ENCODE peak calls at places on chromosomes 11 and 22, in six cellular contexts. S, A, H, E, J and G are unnamed samples.

GRCh38 chr11:113048820-113049555 is 87.8 kb downstream of the NCAM1 start:
- DNase-seq in S (no peak), A (no peak), J (no peak), H (no peak), E (peak; percentile 51), G (no peak)

GRCh38 chr11:33797879-33798278 is 23.6 kb upstream of the FBXO3 start:
- DNase-seq in H (no peak), A (no peak), J (no peak), E (no peak), S (no peak), G (no peak)

GRCh38 chr11:95088946-95089619 is 563 bp upstream of the ENDOD1 start:
- DNase-seq in A (peak; percentile 44), S (no peak), H (no peak), J (no peak), E (no peak), G (no peak)

GRCh38 chr11:117597083-117597482 is 199.9 kb downstream of the DSCAML1 start:
- DNase-seq in S (no peak), E (peak; percentile 47), A (peak; percentile 34), J (peak; percentile 75), H (no peak), G (no peak)

GRCh38 chr11:79108851-79109250 is 332.0 kb downstream of the TENM4 start:
- DNase-seq in E (no peak), S (no peak), J (no peak), H (no peak), A (no peak), G (no peak)

GRCh38 chr22:43697894-43698293 is 114.2 kb downstream of the EFCAB6 start:
- DNase-seq in J (no peak), H (no peak), S (no peak), A (no peak), E (no peak), G (no peak)

GRCh38 chr11:10780040-10780439 is 28.7 kb downstream of the EIF4G2 start:
- DNase-seq in E (no peak), J (no peak), H (no peak), S (no peak), A (no peak), G (no peak)

GRCh38 chr11:66071326-66071870 is 1.3 kb downstream of the PACS1 start:
- DNase-seq in A (no peak), S (no peak), J (no peak), E (peak; percentile 12), H (no peak), G (no peak)

GRCh38 chr11:130478881-130479280 is 30.4 kb downstream of the ADAMTS15 start:
- DNase-seq in J (no peak), S (no peak), H (no peak), E (peak; percentile 32), A (peak; percentile 62), G (no peak)

GRCh38 chr11:8016396-8016949 is 29.3 kb downstream of the EIF3F start:
- DNase-seq in E (no peak), S (no peak), J (peak; percentile 6), A (no peak), H (no peak), G (peak; percentile 37)

GRCh38 chr11:72983560-72983959 is 158.6 kb downstream of the FCHSD2 start:
- DNase-seq in A (no peak), H (no peak), E (no peak), S (no peak), J (no peak), G (no peak)

GRCh38 chr11:68460741-68461283 is at the start of gene PPP6R3:
- DNase-seq in H (no peak), A (no peak), S (no peak), E (no peak), J (no peak), G (no peak)

GRCh38 chr22:24460418-24461089 is 33.2 kb downstream of the ADORA2A start:
- DNase-seq in S (no peak), H (no peak), J (no peak), A (peak; percentile 67), E (no peak), G (no peak)

GRCh38 chr11:77375114-77375513 is 73.6 kb upstream of the GDPD4 start:
- DNase-seq in E (peak; percentile 23), A (peak; percentile 35), S (no peak), J (no peak), H (no peak), G (no peak)

GRCh38 chr11:34145073-34145472 is 39.6 kb downstream of the NAT10 start:
- DNase-seq in S (no peak), A (no peak), E (no peak), J (no peak), H (no peak), G (no peak)

GRCh38 chr22:22110548-22111266 is 128.1 kb upstream of the TOP3B start:
- DNase-seq in H (no peak), E (peak; percentile 70), S (no peak), A (peak; percentile 66), J (no peak), G (no peak)

GRCh38 chr11:114075891-114076441 is 16.5 kb downstream of the ZBTB16 start:
- DNase-seq in H (no peak), J (no peak), S (peak; percentile 65), E (peak; percentile 79), A (peak; percentile 44), G (no peak)

GRCh38 chr11:129273322-129273721 is 81.2 kb upstream of the ARHGAP32 start:
- DNase-seq in E (no peak), H (no peak), J (no peak), A (no peak), S (no peak), G (no peak)

GRCh38 chr11:36278531-36279245 is 10.5 kb downstream of the COMMD9 start:
- DNase-seq in H (no peak), E (no peak), A (peak; percentile 18), S (no peak), J (no peak), G (no peak)
- TF ChIP-seq CTCF in H (no peak), E (no peak), A (peak; percentile 34), S (no peak), J (no peak), G (peak; percentile 60)

GRCh38 chr11:110059706-110060430 is 33.3 kb upstream of the ZC3H12C start:
- DNase-seq in J (no peak), H (no peak), A (no peak), E (peak; percentile 40), S (no peak), G (no peak)
- TF ChIP-seq CTCF in J (no peak), H (no peak), A (no peak), E (no peak), S (no peak), G (no peak)

GRCh38 chr11:2826679-2827056 is 58.9 kb downstream of the CDKN1C start:
- DNase-seq in S (peak; percentile 19), J (no peak), E (no peak), H (no peak), A (no peak), G (no peak)

GRCh38 chr11:2828585-2829330 is 56.8 kb downstream of the CDKN1C start:
- DNase-seq in A (no peak), S (peak; percentile 3), E (no peak), H (no peak), J (no peak), G (no peak)

GRCh38 chr11:2825886-2826678 is 59.5 kb downstream of the CDKN1C start:
- DNase-seq in S (peak; percentile 76), E (peak; percentile 97), H (peak; percentile 90), J (peak; percentile 81), A (peak; percentile 95), G (no peak)

GRCh38 chr11:2827792-2828191 is 57.8 kb downstream of the CDKN1C start:
- DNase-seq in J (peak; percentile 42), S (peak; percentile 12), A (no peak), H (no peak), E (no peak), G (no peak)

DNA sequence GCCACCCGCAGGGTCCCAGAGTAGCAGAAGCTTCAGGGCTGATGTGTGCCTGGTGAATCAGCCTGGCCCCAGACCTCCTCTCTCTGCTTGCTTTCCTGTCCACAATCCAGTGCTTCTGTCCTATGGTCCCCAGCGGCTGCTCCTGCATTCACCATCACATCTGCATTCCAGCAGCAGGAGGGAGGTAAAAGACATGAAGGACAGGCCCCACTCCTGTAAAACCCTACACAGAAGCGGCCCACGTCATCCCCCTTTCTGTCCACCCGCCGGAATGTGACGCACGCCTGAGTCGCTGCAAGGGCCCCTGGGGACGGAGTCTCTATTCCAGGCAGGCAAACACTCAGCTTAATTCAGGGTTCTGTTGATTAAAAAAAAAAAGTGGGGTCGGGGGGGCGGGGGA is 58.3 kb downstream of the CDKN1C start:
- DNase-seq in E (no peak), S (peak; percentile 19), H (no peak), A (peak; percentile 31), J (no peak), G (no peak)
- TF ChIP-seq CTCF in E (no peak), S (no peak), H (no peak), A (no peak), J (no peak), G (no peak)

GRCh38 chr11:40134820-40135219 is 1324.6 kb downstream of the LRRC4C start:
- DNase-seq in H (no peak), J (no peak), S (no peak), E (no peak), A (no peak), G (no peak)

GRCh38 chr11:40129276-40129675 is 1330.2 kb downstream of the LRRC4C start:
- DNase-seq in A (no peak), J (no peak), S (no peak), H (no peak), E (peak; percentile 3), G (no peak)

GRCh38 chr11:40132881-40133280 is 1326.6 kb downstream of the LRRC4C start:
- DNase-seq in E (no peak), J (no peak), H (no peak), A (no peak), S (no peak), G (no peak)

GRCh38 chr11:40133526-40133925 is 1325.9 kb downstream of the LRRC4C start:
- DNase-seq in E (no peak), J (no peak), H (no peak), A (no peak), S (no peak), G (no peak)

GRCh38 chr11:40130427-40130826 is 1329.0 kb downstream of the LRRC4C start:
- DNase-seq in A (no peak), J (no peak), E (no peak), S (no peak), H (no peak), G (no peak)
- TF ChIP-seq CTCF in A (no peak), J (no peak), E (no peak), S (no peak), H (no peak), G (peak; percentile 63)

DNA sequence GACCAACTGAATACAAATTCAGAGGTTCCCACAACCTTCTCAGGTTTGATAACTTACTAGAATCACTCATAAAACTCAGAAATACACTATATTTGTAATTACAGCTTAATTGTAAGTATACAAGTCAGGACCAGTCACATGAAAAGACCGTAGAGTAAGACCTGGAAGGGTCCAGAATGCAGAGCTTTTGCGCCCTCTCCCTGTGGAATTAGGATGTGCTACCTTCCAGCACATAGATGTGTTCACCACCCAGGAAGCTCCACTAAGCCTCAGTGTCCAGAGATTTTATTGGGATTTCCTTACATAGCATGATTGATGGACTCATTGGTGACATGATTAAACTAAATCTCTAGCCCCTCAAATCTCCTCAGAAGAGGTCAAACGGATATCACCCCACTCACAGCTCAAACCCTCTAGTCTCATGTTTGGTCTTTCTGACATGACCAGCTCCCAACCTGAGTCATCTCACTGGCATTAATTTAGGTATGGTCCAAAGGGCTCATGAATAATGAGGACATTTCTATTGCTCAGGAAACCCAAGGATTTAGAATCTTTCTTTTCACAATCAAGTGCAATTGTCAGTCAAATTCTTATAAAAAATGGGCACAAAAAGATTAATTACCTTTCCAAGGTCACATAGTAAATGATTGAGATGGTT is 77.2 kb upstream of the UBASH3B start:
- DNase-seq in S (no peak), E (no peak), A (peak; percentile 13), H (no peak), J (no peak), G (no peak)
- TF ChIP-seq CTCF in S (no peak), E (peak; percentile 3), A (peak; percentile 27), H (no peak), J (no peak), G (no peak)